ENCODE peak calls at places on chromosomes 16 and 17, in seven cellular contexts. O is neural progenitor cell, T is PC-9, C is IMR-90, E is fibroblast of lung, P is neuronal stem cell, R is mammary epithelial cell. B is an unnamed sample.
A peak's percentile ranks its signal among the peaks of the same experiment; 100 is the strongest.

GRCh38 chr17:31754239-31754945 is 104.7 kb downstream of the COPRS start:
- DNase-seq in O (no peak), T (no peak), C (peak; percentile 99), E (peak; percentile 93), P (no peak), R (peak; percentile 79), B (peak; percentile 62)

GRCh38 chr17:79625706-79626105 is 14.9 kb upstream of the RBFOX3 start:
- DNase-seq in O (no peak), T (no peak), C (no peak), E (no peak), P (no peak), R (no peak), B (no peak)

GRCh38 chr16:55052335-55053070 is 121.8 kb downstream of the IRX5 start:
- DNase-seq in O (no peak), T (no peak), C (no peak), E (no peak), P (no peak), R (no peak), B (no peak)

GRCh38 chr17:17780941-17781590 is 55.7 kb downstream of the SREBF1 start:
- DNase-seq in O (peak; percentile 88), T (peak; percentile 72), C (peak; percentile 65), E (peak; percentile 87), P (peak; percentile 68), R (no peak), B (peak; percentile 21)

GRCh38 chr16:87363771-87364476 is 19.7 kb downstream of the FBXO31 start:
- DNase-seq in O (no peak), T (no peak), C (peak; percentile 55), E (no peak), P (no peak), R (no peak), B (peak; percentile 37)

GRCh38 chr17:5583426-5584382 is 605 bp downstream of the NLRP1 start:
- DNase-seq in O (no peak), T (no peak), C (peak; percentile 15), E (no peak), P (no peak), R (no peak), B (peak; percentile 67)

GRCh38 chr16:86239381-86239780 is 270.9 kb upstream of the FOXF1 start:
- DNase-seq in O (no peak), T (no peak), C (no peak), E (no peak), P (no peak), R (no peak), B (no peak)

GRCh38 chr16:68776821-68777485 is 39.9 kb downstream of the CDH1 start:
- DNase-seq in O (no peak), T (no peak), C (no peak), E (peak; percentile 83), P (no peak), R (peak; percentile 56), B (no peak)

GRCh38 chr17:81417049-81417878 is 22.0 kb downstream of the BAHCC1 start:
- DNase-seq in O (no peak), T (no peak), C (no peak), E (peak; percentile 50), P (no peak), R (no peak), B (no peak)

GRCh38 chr17:64418506-64419339 is 28.1 kb upstream of the PECAM1 start:
- DNase-seq in O (peak; percentile 69), T (no peak), C (peak; percentile 74), E (peak; percentile 54), P (peak; percentile 51), R (peak; percentile 39), B (peak; percentile 80)

GRCh38 chr17:35312790-35313711 is 60.4 kb downstream of the SLFN11 start:
- DNase-seq in O (peak; percentile 79), T (peak; percentile 22), C (peak; percentile 73), E (peak; percentile 60), P (peak; percentile 51), R (peak; percentile 48), B (peak; percentile 71)

GRCh38 chr17:66397486-66397885 is 95.1 kb downstream of the PRKCA start:
- DNase-seq in O (no peak), T (no peak), C (no peak), E (no peak), P (no peak), R (no peak), B (no peak)

GRCh38 chr17:63647065-63647725 is 25.0 kb downstream of the MAP3K3 start:
- DNase-seq in O (no peak), T (peak; percentile 52), C (peak; percentile 82), E (peak; percentile 96), P (no peak), R (peak; percentile 84), B (no peak)

GRCh38 chr16:86676216-86676800 is 98.0 kb downstream of the FOXL1 start:
- DNase-seq in O (no peak), T (no peak), C (peak; percentile 80), E (peak; percentile 88), P (no peak), R (peak; percentile 98), B (peak; percentile 65)

GRCh38 chr17:83053021-83053778 is 26.2 kb upstream of the METRNL start:
- DNase-seq in O (peak; percentile 24), T (no peak), C (peak; percentile 30), E (peak; percentile 48), P (no peak), R (no peak), B (peak; percentile 75)

GRCh38 chr17:35423761-35424160 is 8.5 kb downstream of the SLFN12 start:
- DNase-seq in O (no peak), T (no peak), C (peak; percentile 36), E (peak; percentile 42), P (no peak), R (no peak), B (no peak)

GRCh38 chr17:64648234-64648633 is 13.9 kb downstream of the SMURF2 start:
- DNase-seq in O (no peak), T (no peak), C (no peak), E (no peak), P (no peak), R (no peak), B (no peak)

GRCh38 chr16:68373528-68374250 is 62.9 kb downstream of the PRMT7 start:
- DNase-seq in O (no peak), T (no peak), C (no peak), E (no peak), P (no peak), R (no peak), B (no peak)

GRCh38 chr16:77234611-77235010 is 35.4 kb downstream of the SYCE1L start:
- DNase-seq in O (peak; percentile 20), T (no peak), C (no peak), E (no peak), P (no peak), R (peak; percentile 13), B (no peak)

GRCh38 chr17:72387487-72387886 is 266.7 kb downstream of the SOX9 start:
- DNase-seq in O (no peak), T (peak; percentile 32), C (peak; percentile 96), E (peak; percentile 97), P (no peak), R (no peak), B (no peak)
- H2AFZ ChIP-seq in O (no peak overlapping the region), T (no peak overlapping the region), C (peak overlapping the region; percentile 24), E (no peak overlapping the region), P (no peak overlapping the region), R (no peak overlapping the region), B (no peak overlapping the region)

DNA sequence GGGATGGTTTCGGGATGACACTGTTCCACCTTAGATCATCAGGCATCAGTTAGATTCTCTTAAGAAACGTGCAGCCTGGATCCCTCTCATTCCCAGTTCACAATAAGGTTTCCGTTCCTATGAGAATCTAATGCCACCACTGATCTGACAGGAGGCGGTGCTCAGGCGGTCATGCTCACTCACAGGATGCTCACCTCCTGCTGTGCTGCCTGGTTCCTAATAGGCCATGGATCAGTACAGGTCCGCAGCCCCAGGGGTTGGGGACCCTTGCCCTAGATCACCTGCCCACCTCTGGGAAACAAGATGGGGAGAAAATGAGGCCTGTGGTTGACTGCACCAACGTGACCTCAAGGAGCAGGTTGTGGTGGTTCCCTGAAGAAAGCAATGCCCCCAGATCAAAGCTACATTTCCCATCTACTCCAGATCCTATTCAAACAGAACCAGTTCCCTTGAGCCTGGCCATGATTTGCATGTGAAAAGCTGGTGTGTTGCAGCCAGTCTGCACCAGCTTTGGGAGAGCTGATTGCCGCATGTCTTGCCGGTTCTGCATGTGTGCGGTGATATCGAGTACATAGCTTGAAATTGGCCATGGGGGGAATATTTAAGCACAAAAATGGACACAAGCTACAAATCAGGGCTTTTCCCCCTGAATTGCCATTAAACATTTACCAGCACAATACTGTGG is 183.2 kb upstream of the HSBP1 start:
- DNase-seq in O (no peak), T (no peak), C (no peak), E (no peak), P (no peak), R (no peak), B (no peak)
- H2AFZ ChIP-seq in O (no peak overlapping the region), T (no peak overlapping the region), C (no peak overlapping the region), E (no peak overlapping the region), P (peak overlapping the region; percentile 23), R (no peak overlapping the region), B (no peak overlapping the region)

GRCh38 chr16:2212362-2213324 is 2.0 kb upstream of the BRICD5 start:
- DNase-seq in O (no peak), T (peak; percentile 86), C (no peak), E (no peak), P (no peak), R (peak; percentile 36), B (no peak)

GRCh38 chr16:2214721-2214970 is at the start of gene PGP:
- DNase-seq in O (no peak), T (no peak), C (no peak), E (no peak), P (no peak), R (no peak), B (no peak)

GRCh38 chr16:2211923-2212347 is 1.3 kb upstream of the BRICD5 start:
- DNase-seq in O (no peak), T (no peak), C (no peak), E (no peak), P (no peak), R (no peak), B (no peak)

GRCh38 chr16:2216330-2216729 is 1.7 kb upstream of the PGP start:
- DNase-seq in O (no peak), T (no peak), C (no peak), E (no peak), P (no peak), R (no peak), B (no peak)

GRCh38 chr16:2213817-2214720 is 571 bp downstream of the PGP start:
- DNase-seq in O (peak; percentile 51), T (no peak), C (no peak), E (no peak), P (no peak), R (no peak), B (peak; percentile 34)
- H2AFZ ChIP-seq in O (no peak overlapping the region), T (no peak overlapping the region), C (peak overlapping the region; percentile 98), E (peak overlapping the region; percentile 81), P (peak overlapping the region; percentile 81), R (peak overlapping the region; percentile 53), B (peak overlapping the region; percentile 62)

GRCh38 chr17:36869441-36869840 is 67.8 kb upstream of the LHX1 start:
- DNase-seq in O (no peak), T (no peak), C (no peak), E (no peak), P (no peak), R (no peak), B (no peak)

GRCh38 chr17:36864827-36865320 is 72.4 kb upstream of the LHX1 start:
- DNase-seq in O (no peak), T (no peak), C (no peak), E (no peak), P (no peak), R (no peak), B (no peak)

GRCh38 chr17:36870618-36871002 is 66.7 kb upstream of the LHX1 start:
- DNase-seq in O (no peak), T (no peak), C (no peak), E (no peak), P (no peak), R (no peak), B (no peak)

GRCh38 chr17:36867716-36868115 is 69.6 kb upstream of the LHX1 start:
- DNase-seq in O (no peak), T (no peak), C (no peak), E (no peak), P (no peak), R (no peak), B (no peak)

GRCh38 chr17:36869856-36870617 is 67.2 kb upstream of the LHX1 start:
- DNase-seq in O (no peak), T (no peak), C (peak; percentile 17), E (peak; percentile 23), P (no peak), R (peak; percentile 24), B (no peak)
- H2AFZ ChIP-seq in O (no peak overlapping the region), T (no peak overlapping the region), C (no peak overlapping the region), E (no peak overlapping the region), P (no peak overlapping the region), R (no peak overlapping the region), B (no peak overlapping the region)